ENCODE peak calls at places on chromosome 7, in ten cellular contexts. T, W, U, P, H, V, F, N, E and O are unnamed samples. For H3K4me1, the result is how much of the 10 kb centered on the place peaks cover.

GRCh38 chr7:129634361-129635034 is 23.0 kb downstream of the NRF1 start:
- DNase-seq in N (no peak), T (no peak), U (no peak), H (no peak), F (no peak), E (no peak), V (no peak), W (no peak), P (no peak), O (no peak)

GRCh38 chr7:44769381-44770209 is 20.9 kb downstream of the ZMIZ2 start:
- DNase-seq in E (no peak), T (no peak), F (peak), V (no peak), W (peak), P (no peak), H (peak), U (peak), N (peak), O (no peak)

GRCh38 chr7:46544396-46545008 is 623.4 kb upstream of the IGFBP3 start:
- DNase-seq in F (no peak), P (no peak), V (no peak), W (peak), U (peak), E (peak), N (no peak), H (no peak), T (no peak), O (no peak)

GRCh38 chr7:31710171-31710570 is 23.2 kb downstream of the PPP1R17 start:
- DNase-seq in E (peak), V (peak), N (no peak), W (no peak), P (no peak), T (no peak), H (peak), U (no peak), F (no peak), O (peak)

GRCh38 chr7:50208335-50208982 is 96.1 kb upstream of the IKZF1 start:
- DNase-seq in T (no peak), H (no peak), U (no peak), F (no peak), W (no peak), E (no peak), V (no peak), P (no peak), N (no peak), O (peak)

GRCh38 chr7:124718032-124718766 is 47.4 kb downstream of the GPR37 start:
- DNase-seq in V (no peak), W (no peak), F (no peak), P (no peak), N (no peak), T (no peak), E (no peak), H (no peak), U (peak), O (no peak)

GRCh38 chr7:33444501-33444900 is 315.1 kb downstream of the BBS9 start:
- DNase-seq in N (no peak), T (no peak), E (no peak), H (no peak), V (no peak), P (no peak), F (peak), W (no peak), U (no peak), O (no peak)

GRCh38 chr7:106178593-106179134 is 66.6 kb upstream of the SYPL1 start:
- DNase-seq in T (no peak), E (peak), W (no peak), N (no peak), U (peak), V (no peak), F (no peak), H (no peak), P (no peak), O (no peak)

GRCh38 chr7:459584-460373 is 59.9 kb downstream of the PDGFA start:
- DNase-seq in E (peak), F (no peak), V (no peak), N (peak), U (no peak), H (no peak), W (no peak), P (no peak), T (peak), O (no peak)

GRCh38 chr7:945556-946255 is 8.8 kb downstream of the ADAP1 start:
- DNase-seq in H (no peak), T (peak), P (no peak), N (peak), W (peak), F (no peak), U (no peak), E (peak), V (no peak), O (peak)

GRCh38 chr7:34128762-34129161 is 223.4 kb downstream of the BMPER start:
- DNase-seq in T (no peak), H (no peak), W (no peak), P (no peak), U (peak), E (no peak), V (no peak), N (no peak), F (no peak), O (no peak)

GRCh38 chr7:1704326-1705241 is 34.5 kb downstream of the ELFN1 start:
- DNase-seq in N (peak), P (peak), W (no peak), V (peak), H (no peak), T (no peak), F (no peak), U (no peak), E (no peak), O (peak)

GRCh38 chr7:128017880-128018845 is 13.1 kb downstream of the LRRC4 start:
- DNase-seq in E (no peak), P (no peak), V (no peak), W (no peak), N (no peak), H (no peak), U (peak), F (no peak), T (no peak), O (peak)

GRCh38 chr7:86747698-86748097 is 104.0 kb downstream of the GRM3 start:
- DNase-seq in P (no peak), F (no peak), T (no peak), V (no peak), N (no peak), W (no peak), E (peak), H (peak), U (no peak), O (no peak)

GRCh38 chr7:28922618-28923331 is 35.4 kb downstream of the TRIL start:
- DNase-seq in T (peak), N (no peak), E (peak), W (peak), P (peak), U (peak), V (peak), F (peak), H (peak), O (peak)

GRCh38 chr7:130010689-130011412 is 40.3 kb downstream of the ZC3HC1 start:
- DNase-seq in N (peak), E (peak), P (peak), W (peak), T (peak), V (peak), U (peak), F (peak), H (peak), O (peak)

GRCh38 chr7:66043681-66044497 is 31.7 kb upstream of the ASL start:
- DNase-seq in E (no peak), W (peak), F (peak), T (peak), U (peak), V (no peak), H (peak), N (peak), P (no peak), O (peak)

GRCh38 chr7:4733936-4734528 is 41.4 kb upstream of the AP5Z1 start:
- DNase-seq in V (no peak), W (no peak), F (no peak), N (no peak), T (no peak), H (no peak), U (no peak), P (no peak), E (no peak), O (no peak)

GRCh38 chr7:91875851-91876250 is 4.7 kb downstream of the MTERF1 start:
- DNase-seq in U (no peak), T (no peak), W (no peak), H (no peak), F (no peak), V (no peak), P (no peak), E (no peak), N (no peak), O (no peak)

GRCh38 chr7:69172357-69173098 is 425.7 kb upstream of the AUTS2 start:
- DNase-seq in P (no peak), V (no peak), N (no peak), U (no peak), T (no peak), F (no peak), W (no peak), E (no peak), H (no peak), O (no peak)

GRCh38 chr7:153423190-153423549 is 629.0 kb upstream of the DPP6 start:
- DNase-seq in U (no peak), V (no peak), H (no peak), W (no peak), T (no peak), F (no peak), E (no peak), P (no peak), N (no peak), O (no peak)

GRCh38 chr7:22632674-22633073 is 94.3 kb upstream of the IL6 start:
- DNase-seq in P (no peak), T (no peak), H (no peak), N (no peak), E (no peak), U (peak), V (no peak), F (no peak), W (no peak), O (no peak)

GRCh38 chr7:20991544-20991943 is 204.9 kb upstream of the SP8 start:
- DNase-seq in W (no peak), H (peak), T (no peak), N (no peak), E (peak), V (no peak), F (no peak), P (no peak), U (no peak), O (peak)

GRCh38 chr7:129454249-129454551 is 20.0 kb downstream of the STRIP2 start:
- DNase-seq in T (no peak), W (no peak), N (no peak), E (peak), V (no peak), F (no peak), U (no peak), H (no peak), P (no peak), O (peak)

GRCh38 chr7:55104707-55105433 is 86.1 kb downstream of the EGFR start:
- DNase-seq in V (no peak), U (peak), W (no peak), N (no peak), F (no peak), T (no peak), P (no peak), H (no peak), E (no peak), O (no peak)

GRCh38 chr7:115249080-115249479 is 327.2 kb downstream of the MDFIC start:
- DNase-seq in U (no peak), E (no peak), H (no peak), V (no peak), N (no peak), W (no peak), F (no peak), P (no peak), T (no peak), O (no peak)

GRCh38 chr7:14888904-14889482 is 13.6 kb downstream of the DGKB start:
- DNase-seq in H (no peak), F (no peak), N (no peak), E (no peak), W (no peak), P (no peak), U (peak), V (no peak), T (no peak), O (no peak)

GRCh38 chr7:107860241-107860961 is 30.6 kb upstream of the DLD start:
- DNase-seq in V (no peak), W (peak), F (no peak), H (no peak), U (no peak), E (no peak), P (no peak), N (no peak), T (no peak), O (no peak)

GRCh38 chr7:56174346-56175085 is 58.3 kb upstream of the NUPR2 start:
- DNase-seq in N (peak), T (no peak), V (no peak), U (no peak), F (no peak), P (peak), E (no peak), H (no peak), W (no peak), O (no peak)

GRCh38 chr7:40802497-40802896 is 667.7 kb downstream of the SUGCT start:
- DNase-seq in T (no peak), N (no peak), F (no peak), U (no peak), P (no peak), H (no peak), E (no peak), V (no peak), W (no peak), O (no peak)

GRCh38 chr7:80770675-80771081 is 132.2 kb downstream of the CD36 start:
- DNase-seq in H (no peak), W (no peak), U (peak), F (no peak), T (no peak), N (no peak), V (no peak), P (no peak), E (peak), O (no peak)

GRCh38 chr7:155972247-155972646 is 160.0 kb upstream of the SHH start:
- DNase-seq in F (no peak), E (no peak), H (no peak), U (no peak), N (no peak), P (no peak), T (no peak), V (no peak), W (no peak), O (no peak)

GRCh38 chr7:22480523-22481075 is 19.4 kb downstream of the STEAP1B start:
- DNase-seq in W (no peak), T (no peak), N (peak), E (no peak), V (no peak), U (no peak), H (no peak), P (no peak), F (no peak), O (no peak)

GRCh38 chr7:100801833-100802568 is 25.3 kb downstream of the EPHB4 start:
- DNase-seq in U (peak), V (no peak), N (peak), F (peak), H (no peak), E (peak), T (no peak), W (peak), P (no peak), O (no peak)

GRCh38 chr7:116339564-116339963 is 129.2 kb downstream of the TES start:
- DNase-seq in U (no peak), H (no peak), T (no peak), W (peak), V (no peak), N (no peak), F (no peak), E (no peak), P (no peak), O (no peak)

GRCh38 chr7:73647725-73648592 is 19.7 kb upstream of the VPS37D start:
- DNase-seq in F (peak), V (peak), P (no peak), T (no peak), H (peak), U (no peak), E (no peak), W (peak), N (no peak), O (peak)

GRCh38 chr7:108358553-108358952 is 97.7 kb downstream of the NRCAM start:
- DNase-seq in V (peak), P (no peak), N (peak), W (peak), T (no peak), H (no peak), U (peak), F (no peak), E (peak), O (no peak)

DNA sequence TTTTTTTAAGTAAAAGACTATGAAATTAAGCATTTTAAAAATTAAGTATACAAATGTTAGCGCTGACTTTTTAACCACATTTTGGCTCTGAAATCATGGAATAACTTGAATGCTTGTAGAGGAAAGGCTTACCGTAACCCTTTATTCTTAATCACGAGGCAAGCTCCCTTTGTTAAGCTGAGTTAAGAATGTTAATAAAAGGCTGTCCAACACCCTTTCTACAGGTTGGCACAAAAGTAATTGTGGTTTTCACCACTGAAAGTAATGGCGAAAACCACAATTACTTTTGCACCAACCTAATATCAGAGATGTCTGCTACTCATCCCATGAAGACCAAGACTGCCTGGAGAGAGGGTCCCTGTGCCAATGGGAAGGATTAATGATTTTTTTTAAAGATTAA is 70.6 kb downstream of the STK17A start:
- DNase-seq in F (no peak), U (peak), P (no peak), V (no peak), N (no peak), H (no peak), W (no peak), T (no peak), E (no peak), O (no peak)
- H3K4me1 ChIP-seq in F (under half), U (under half), P (under half), V (under half), N (under half), H (under half), W (under half), T (under half), E (under half), O (under half)

GRCh38 chr7:158825628-158826289 is 3.5 kb downstream of the ESYT2 start:
- DNase-seq in P (no peak), N (no peak), H (no peak), T (no peak), V (no peak), W (no peak), U (no peak), F (no peak), E (no peak), O (no peak)
- H3K4me1 ChIP-seq in P (under half), N (under half), H (under half), T (under half), V (under half), W (under half), U (under half), F (under half), E (under half), O (under half)

DNA sequence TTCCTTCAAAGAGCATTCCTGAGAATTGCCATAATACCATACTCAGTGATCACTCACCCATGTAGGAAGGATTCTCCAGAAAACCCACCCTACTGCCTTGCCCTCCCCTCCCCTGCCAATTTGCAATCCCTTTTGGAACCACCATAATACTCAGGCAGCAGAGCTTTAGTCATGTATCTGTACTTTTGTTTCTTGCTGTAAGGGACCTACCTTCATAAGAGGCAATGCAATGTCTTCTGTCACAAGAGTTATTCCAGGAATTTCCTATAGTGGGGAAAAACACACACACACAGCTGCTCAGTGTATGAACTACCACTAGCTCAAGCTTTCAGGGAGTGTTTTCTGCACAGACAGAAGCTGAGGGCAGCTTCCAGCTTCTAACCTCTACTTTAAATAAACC is 67.0 kb downstream of the GSAP start:
- DNase-seq in U (peak), V (no peak), T (no peak), E (peak), P (no peak), H (no peak), F (no peak), W (no peak), N (no peak), O (no peak)
- H3K4me1 ChIP-seq in U (under half), V (under half), T (under half), E (under half), P (under half), H (under half), F (under half), W (under half), N (under half), O (under half)

GRCh38 chr7:131604841-131605279 is 48.4 kb upstream of the PODXL start:
- DNase-seq in P (no peak), U (peak), H (no peak), T (no peak), V (peak), F (no peak), E (peak), N (no peak), W (no peak), O (peak)
- H3K4me1 ChIP-seq in P (under half), U (under half), H (half or more), T (under half), V (half or more), F (under half), E (under half), N (under half), W (under half), O (under half)

GRCh38 chr7:121042899-121043298 is 54.4 kb downstream of the CPED1 start:
- DNase-seq in E (no peak), H (no peak), N (no peak), T (no peak), P (no peak), U (no peak), W (no peak), V (no peak), F (no peak), O (no peak)

GRCh38 chr7:121042195-121042594 is 53.7 kb downstream of the CPED1 start:
- DNase-seq in W (no peak), U (no peak), T (no peak), F (no peak), H (no peak), V (no peak), E (no peak), N (no peak), P (no peak), O (no peak)

GRCh38 chr7:121045090-121045489 is 56.6 kb downstream of the CPED1 start:
- DNase-seq in F (no peak), H (no peak), E (no peak), W (no peak), T (no peak), N (no peak), V (no peak), U (no peak), P (no peak), O (no peak)

GRCh38 chr7:121041516-121042148 is 53.1 kb downstream of the CPED1 start:
- DNase-seq in E (peak), V (no peak), P (no peak), U (no peak), H (no peak), F (no peak), W (no peak), N (no peak), T (no peak), O (no peak)

DNA sequence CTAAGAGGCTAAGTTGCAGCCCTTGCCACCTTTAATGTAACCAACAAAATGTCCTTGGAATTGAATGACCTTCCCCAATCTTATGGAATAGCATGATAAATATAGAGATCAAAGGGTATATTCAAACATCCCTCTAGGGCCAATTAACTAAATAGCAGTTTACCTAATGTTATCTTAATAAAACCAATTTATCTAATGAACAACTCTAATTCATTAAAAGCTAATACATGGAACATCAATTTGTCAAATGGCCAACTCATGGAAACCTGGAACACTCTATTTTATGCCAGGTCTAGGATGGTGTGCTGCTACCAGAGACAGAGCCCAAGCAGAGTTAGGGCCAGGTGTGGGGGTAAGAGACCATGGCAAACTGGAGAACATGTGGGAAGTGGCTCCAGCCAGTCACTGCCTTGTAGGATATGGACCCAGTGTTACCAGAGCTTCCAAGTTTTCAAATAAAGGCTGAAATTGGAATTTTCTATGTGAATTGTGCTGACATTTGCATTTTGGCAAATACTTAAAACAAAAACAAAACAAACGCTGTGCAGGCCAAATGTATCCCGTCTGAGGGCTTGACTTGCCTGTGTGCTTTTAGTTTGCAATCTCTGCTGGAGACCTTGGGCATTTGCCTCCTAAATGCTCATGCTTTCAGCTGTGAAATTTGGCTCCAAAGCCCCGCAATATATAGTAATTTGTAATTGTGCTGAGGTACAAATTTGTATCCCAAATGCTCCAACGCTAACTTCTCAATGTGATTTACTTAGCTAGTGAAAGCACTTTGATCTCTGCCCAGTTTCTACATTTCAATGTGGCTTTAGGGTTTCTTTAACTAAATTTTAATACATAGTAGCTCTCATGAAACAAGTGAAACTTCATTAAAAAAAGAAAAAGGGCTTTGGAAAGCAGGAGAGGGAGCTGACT is 55.1 kb downstream of the CPED1 start:
- DNase-seq in H (no peak), P (no peak), F (no peak), T (no peak), N (no peak), U (no peak), W (no peak), E (no peak), V (no peak), O (no peak)
- H3K4me1 ChIP-seq in H (under half), P (under half), F (under half), T (under half), N (under half), U (under half), W (under half), E (under half), V (under half), O (under half)